ENCODE peak calls at places on chromosome 17, in eight cellular contexts. R is MG63, H is body of pancreas, B is tibial artery, D is A549, Y is GM23338, J is cardiac muscle cell, I is fibroblast of the aortic adventitia. U is an unnamed sample.

GRCh38 chr17:13597723-13598347 is 3.9 kb downstream of the HS3ST3A1 start:
- DNase-seq in R (no peak), H (no peak), B (no peak), D (peak), Y (peak), J (peak), I (peak), U (peak)

GRCh38 chr17:21705021-21705601 is 12.8 kb downstream of the KCNJ18 start:
- DNase-seq in R (no peak), H (no peak), B (no peak), D (no peak), Y (no peak), J (no peak), I (no peak), U (no peak)

GRCh38 chr17:16443390-16444257 is 28.3 kb downstream of the TRPV2 start:
- DNase-seq in R (peak), H (no peak), B (no peak), D (no peak), Y (no peak), J (no peak), I (no peak), U (no peak)

GRCh38 chr17:82120148-82120547 is 22.1 kb upstream of the FASN start:
- DNase-seq in R (peak), H (no peak), B (no peak), D (no peak), Y (no peak), J (no peak), I (peak), U (no peak)

GRCh38 chr17:13869301-13869700 is 200.0 kb upstream of the COX10 start:
- DNase-seq in R (no peak), H (no peak), B (no peak), D (no peak), Y (no peak), J (no peak), I (no peak), U (no peak)

GRCh38 chr17:76585649-76586593 is at the start of gene ST6GALNAC2:
- DNase-seq in R (peak), H (peak), B (peak), D (peak), Y (peak), J (no peak), I (no peak), U (no peak)

GRCh38 chr17:39325528-39326240 is 75.7 kb downstream of the FBXL20 start:
- DNase-seq in R (no peak), H (no peak), B (no peak), D (no peak), Y (no peak), J (no peak), I (no peak), U (no peak)

GRCh38 chr17:732788-733720 is 658 bp downstream of the TLCD3A start:
- DNase-seq in R (peak), H (peak), B (no peak), D (no peak), Y (peak), J (peak), I (peak), U (no peak)

GRCh38 chr17:76275382-76276068 is 10.4 kb downstream of the UBALD2 start:
- DNase-seq in R (no peak), H (no peak), B (no peak), D (no peak), Y (no peak), J (no peak), I (no peak), U (no peak)

GRCh38 chr17:68567581-68567980 is 33.6 kb downstream of the FAM20A start:
- DNase-seq in R (no peak), H (no peak), B (no peak), D (no peak), Y (no peak), J (no peak), I (no peak), U (no peak)

GRCh38 chr17:18158022-18158600 is 25.5 kb upstream of the ALKBH5 start:
- DNase-seq in R (peak), H (peak), B (peak), D (peak), Y (peak), J (peak), I (peak), U (no peak)
- H3K4me3 ChIP-seq in R (no peak), H (no peak), B (peak), D (peak), Y (peak), J (peak), I (peak), U (no peak)

GRCh38 chr17:51045616-51046526 is 74.8 kb downstream of the SPAG9 start:
- DNase-seq in R (no peak), H (no peak), B (no peak), D (no peak), Y (peak), J (peak), I (no peak), U (no peak)
- H3K4me3 ChIP-seq in R (no peak), H (no peak), B (no peak), D (no peak), Y (peak), J (peak), I (peak), U (peak)

DNA sequence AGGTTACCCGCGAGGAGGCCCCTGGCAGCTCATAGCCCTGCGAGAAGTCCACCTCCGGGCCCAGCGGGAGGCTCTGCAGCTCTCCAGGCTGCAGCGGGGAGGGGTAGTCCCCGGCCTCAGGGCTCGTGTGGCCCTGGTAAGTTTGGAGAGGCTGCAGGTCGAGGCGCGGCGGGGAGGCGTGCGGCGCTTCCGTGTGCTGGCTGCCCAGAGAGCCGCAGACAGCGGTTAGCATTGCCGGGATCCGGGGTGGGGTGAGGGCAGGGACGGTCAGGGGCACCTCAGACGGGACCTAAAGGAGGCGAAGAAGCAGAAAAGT is 2.8 kb downstream of the SP6 start:
- DNase-seq in R (no peak), H (no peak), B (no peak), D (no peak), Y (no peak), J (no peak), I (no peak), U (no peak)
- H3K4me3 ChIP-seq in R (no peak), H (no peak), B (no peak), D (no peak), Y (peak), J (no peak), I (no peak), U (no peak)

GRCh38 chr17:57021226-57021940 is 43.5 kb downstream of the SCPEP1 start:
- DNase-seq in R (peak), H (peak), B (peak), D (peak), Y (no peak), J (no peak), I (no peak), U (peak)

GRCh38 chr17:57016066-57016763 is 38.3 kb downstream of the SCPEP1 start:
- DNase-seq in R (no peak), H (no peak), B (no peak), D (no peak), Y (no peak), J (no peak), I (no peak), U (no peak)

GRCh38 chr17:57020208-57020607 is 42.3 kb downstream of the SCPEP1 start:
- DNase-seq in R (no peak), H (no peak), B (no peak), D (no peak), Y (no peak), J (no peak), I (no peak), U (no peak)

GRCh38 chr17:57017625-57018024 is 39.7 kb downstream of the SCPEP1 start:
- DNase-seq in R (no peak), H (no peak), B (no peak), D (no peak), Y (no peak), J (no peak), I (no peak), U (no peak)

DNA sequence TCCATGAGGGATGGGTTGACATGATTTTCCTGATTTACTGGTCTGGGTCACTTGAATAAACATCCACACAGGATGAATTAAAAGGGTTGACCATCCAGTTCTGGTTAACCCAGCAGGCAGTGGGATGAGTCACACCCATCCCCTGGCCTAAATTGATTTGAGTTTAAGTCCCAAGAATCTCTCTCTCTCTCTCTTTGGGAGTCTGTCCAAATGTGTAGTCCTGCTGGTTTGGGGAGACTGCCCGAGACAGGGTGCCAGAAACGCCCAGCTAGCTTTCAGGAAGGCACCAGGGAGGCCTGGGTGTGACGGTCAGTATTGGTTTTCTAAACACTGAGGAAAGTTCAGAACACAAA is 38.8 kb downstream of the SCPEP1 start:
- DNase-seq in R (peak), H (no peak), B (no peak), D (no peak), Y (no peak), J (no peak), I (peak), U (no peak)
- H3K4me3 ChIP-seq in R (no peak), H (no peak), B (no peak), D (no peak), Y (no peak), J (no peak), I (no peak), U (no peak)

DNA sequence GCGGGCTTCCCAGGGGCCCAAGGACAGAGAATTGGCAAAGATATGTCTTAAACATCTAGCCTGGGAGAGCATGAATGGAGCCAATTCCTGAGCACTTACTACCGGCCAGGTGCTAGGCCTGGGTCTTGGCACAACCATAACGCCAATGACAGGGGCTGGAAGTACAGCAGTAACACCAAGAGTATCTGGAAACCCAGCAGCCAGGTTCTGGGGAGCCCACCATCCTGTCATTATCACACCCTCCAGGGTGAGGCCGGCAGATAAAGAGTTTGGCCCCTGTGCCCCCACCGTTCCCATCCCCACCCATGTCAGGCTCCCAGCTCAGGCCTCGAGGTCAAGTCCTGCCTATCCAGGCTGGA is 512 bp upstream of the TMC8 start:
- DNase-seq in R (no peak), H (no peak), B (no peak), D (no peak), Y (no peak), J (no peak), I (no peak), U (no peak)
- H3K4me3 ChIP-seq in R (no peak), H (no peak), B (no peak), D (no peak), Y (peak), J (no peak), I (no peak), U (no peak)